ENCODE peak calls at places on chromosomes 13 and 19, in five cellular contexts. U is LoVo; G is A673; N is activated CD8-positive, alpha-beta memory T cell treated with anti-CD3 and anti-CD28 coated beads for 1 hour; H is WTC11. B is an unnamed sample.

GRCh38 chr19:39845621-39846175 is 481 bp downstream of the FBL start:
- DNase-seq in U (peak), N (no peak), G (peak), H (no peak), B (peak)

GRCh38 chr13:110322126-110322827 is 15.2 kb downstream of the COL4A2 start:
- DNase-seq in N (no peak), U (no peak), G (no peak), H (no peak), B (no peak)

GRCh38 chr19:53254451-53255341 is at the start of gene ZNF677:
- DNase-seq in U (no peak), H (peak), N (peak), G (peak), B (peak)

GRCh38 chr13:106570354-106570822 is 2.5 kb upstream of the ARGLU1 start:
- DNase-seq in G (peak), U (peak), H (peak), N (peak), B (peak)

GRCh38 chr19:22116760-22117159 is 64.5 kb downstream of the ZNF257 start:
- DNase-seq in H (no peak), U (no peak), G (no peak), N (no peak), B (no peak)

GRCh38 chr13:77988355-77988754 is 69.7 kb upstream of the EDNRB start:
- DNase-seq in H (no peak), G (no peak), N (no peak), U (no peak), B (no peak)

GRCh38 chr13:113109151-113110047 is 3.8 kb downstream of the F7 start:
- DNase-seq in H (peak), G (no peak), U (no peak), N (no peak), B (no peak)

GRCh38 chr19:14433454-14434156 is 499 bp downstream of the PKN1 start:
- DNase-seq in G (no peak), N (no peak), H (peak), U (peak), B (peak)

GRCh38 chr13:106568225-106569003 is 477 bp upstream of the ARGLU1 start:
- DNase-seq in H (no peak), G (no peak), U (no peak), N (no peak), B (no peak)

GRCh38 chr19:17338440-17339078 is 1.2 kb downstream of the GTPBP3 start:
- DNase-seq in U (no peak), G (no peak), N (no peak), H (no peak), B (no peak)

GRCh38 chr13:85266771-85267170 is 532.4 kb downstream of the SLITRK6 start:
- DNase-seq in N (no peak), G (no peak), H (no peak), U (no peak), B (no peak)

GRCh38 chr13:33526718-33527117 is 241.2 kb upstream of the STARD13 start:
- DNase-seq in H (no peak), G (no peak), U (no peak), N (no peak), B (no peak)

GRCh38 chr19:55118401-55118991 is 1.1 kb upstream of the PPP1R12C start:
- DNase-seq in H (peak), G (no peak), U (no peak), N (no peak), B (peak)

GRCh38 chr13:49776871-49777270 is 15.6 kb downstream of the KPNA3 start:
- DNase-seq in G (no peak), N (no peak), U (no peak), H (no peak), B (no peak)

GRCh38 chr13:27461940-27462584 is 11.7 kb upstream of the MTIF3 start:
- DNase-seq in H (no peak), N (no peak), U (no peak), G (no peak), B (no peak)

GRCh38 chr13:41196620-41197019 is 2.3 kb upstream of the KBTBD7 start:
- DNase-seq in N (no peak), G (no peak), U (no peak), H (no peak), B (peak)

GRCh38 chr19:44111910-44112463 is 1.2 kb upstream of the ZNF225 start:
- DNase-seq in N (no peak), G (peak), U (no peak), H (peak), B (peak)

GRCh38 chr13:113976711-113977684 is 3.1 kb upstream of the C13orf46 start:
- DNase-seq in H (peak), G (no peak), N (no peak), U (peak), B (peak)

GRCh38 chr19:12880551-12881171 is 588 bp downstream of the DNASE2 start:
- DNase-seq in N (no peak), G (peak), H (peak), U (no peak), B (peak)

GRCh38 chr13:33188093-33188882 is 97.3 kb downstream of the STARD13 start:
- DNase-seq in G (no peak), H (no peak), N (no peak), U (no peak), B (no peak)

GRCh38 chr13:113637262-113638160 is 20.5 kb downstream of the ATP4B start:
- DNase-seq in G (no peak), N (no peak), U (no peak), H (peak), B (no peak)

GRCh38 chr13:113843864-113844556 is 19.9 kb downstream of the GAS6 start:
- DNase-seq in H (no peak), U (no peak), G (no peak), N (no peak), B (no peak)

GRCh38 chr19:11227201-11227886 is 12.1 kb upstream of the ANGPTL8 start:
- DNase-seq in N (no peak), G (no peak), U (no peak), H (peak), B (peak)

GRCh38 chr19:19068659-19069509 is 5.1 kb downstream of the SLC25A42 start:
- DNase-seq in N (no peak), U (no peak), G (no peak), H (no peak), B (no peak)

GRCh38 chr13:112619730-112620639 is 32.0 kb upstream of the TUBGCP3 start:
- DNase-seq in N (no peak), H (peak), G (peak), U (no peak), B (peak)

GRCh38 chr13:34657716-34658115 is 284.4 kb upstream of the NBEA start:
- DNase-seq in G (no peak), U (no peak), H (no peak), N (no peak), B (no peak)

GRCh38 chr13:60178327-60178726 is 14.6 kb upstream of the DIAPH3 start:
- DNase-seq in U (no peak), H (no peak), N (no peak), G (no peak), B (no peak)

GRCh38 chr13:74290324-74290773 is 156.1 kb upstream of the KLF12 start:
- DNase-seq in G (peak), H (peak), U (no peak), N (no peak), B (peak)

GRCh38 chr13:43522788-43523187 is 264.0 kb downstream of the ENOX1 start:
- DNase-seq in U (no peak), N (no peak), G (no peak), H (no peak), B (no peak)

GRCh38 chr13:21673592-21674270 is 2.9 kb downstream of the FGF9 start:
- DNase-seq in N (no peak), U (peak), G (peak), H (peak), B (peak)

GRCh38 chr13:33676700-33677048 is 141.3 kb upstream of the RFC3 start:
- DNase-seq in N (no peak), G (peak), H (no peak), U (peak), B (peak)

GRCh38 chr19:20863176-20863575 is 59.9 kb upstream of the ZNF85 start:
- DNase-seq in H (no peak), N (no peak), U (no peak), G (no peak), B (no peak)